ENCODE peak calls at places on chromosome 6, in seven cellular contexts. S is heart left ventricle, W is brain microvascular endothelial cell, L is Peyer's patch, K is pancreas, F is psoas muscle, X is ovary. C is an unnamed sample.

GRCh38 chr6:44053760-44054556 is 73.3 kb downstream of the MRPL14 start:
- DNase-seq in K (no peak), S (no peak), F (no peak), W (peak), X (no peak), L (no peak), C (no peak)

GRCh38 chr6:13762648-13763441 is 51.2 kb upstream of the RANBP9 start:
- DNase-seq in X (peak), W (peak), S (no peak), K (no peak), F (no peak), L (peak), C (peak)

GRCh38 chr6:15602144-15602543 is 60.7 kb downstream of the DTNBP1 start:
- DNase-seq in K (no peak), X (no peak), L (no peak), S (peak), W (no peak), F (no peak), C (no peak)

GRCh38 chr6:106141441-106142237 is 55.5 kb downstream of the PRDM1 start:
- DNase-seq in F (no peak), W (no peak), L (no peak), K (no peak), X (no peak), S (no peak), C (no peak)

GRCh38 chr6:152794696-152795095 is 44.1 kb downstream of the VIP start:
- DNase-seq in L (no peak), F (no peak), S (no peak), K (no peak), X (no peak), W (no peak), C (no peak)

GRCh38 chr6:112202639-112203341 is 51.6 kb downstream of the LAMA4 start:
- DNase-seq in S (no peak), K (no peak), X (no peak), W (peak), L (no peak), F (no peak), C (no peak)

GRCh38 chr6:168370310-168370991 is 50.9 kb upstream of the DACT2 start:
- DNase-seq in X (peak), W (no peak), K (peak), F (peak), S (peak), L (peak), C (peak)

GRCh38 chr6:139148557-139149220 is 13.8 kb downstream of the HECA start:
- DNase-seq in L (no peak), F (no peak), X (no peak), W (no peak), K (no peak), S (no peak), C (no peak)

GRCh38 chr6:119586250-119586882 is 236.8 kb upstream of the MAN1A1 start:
- DNase-seq in L (no peak), X (no peak), W (no peak), F (no peak), S (no peak), K (no peak), C (no peak)

GRCh38 chr6:158713469-158713868 is 63.6 kb downstream of the SYTL3 start:
- DNase-seq in S (no peak), F (no peak), K (no peak), W (no peak), L (peak), X (no peak), C (no peak)

GRCh38 chr6:167275001-167275400 is 16.1 kb upstream of the UNC93A start:
- DNase-seq in K (no peak), F (no peak), X (no peak), S (no peak), W (no peak), L (no peak), C (no peak)

GRCh38 chr6:106547961-106548453 is 81.3 kb downstream of the RTN4IP1 start:
- DNase-seq in W (peak), S (no peak), F (no peak), K (no peak), L (no peak), X (peak), C (peak)

GRCh38 chr6:7647504-7647903 is 57.5 kb downstream of the SNRNP48 start:
- DNase-seq in K (no peak), S (no peak), X (no peak), L (no peak), F (no peak), W (no peak), C (no peak)

GRCh38 chr6:9553002-9553401 is 861.9 kb downstream of the TFAP2A start:
- DNase-seq in X (no peak), L (no peak), F (no peak), W (no peak), S (no peak), K (no peak), C (no peak)

GRCh38 chr6:53302678-53303360 is 45.9 kb downstream of the ELOVL5 start:
- DNase-seq in K (no peak), X (no peak), L (no peak), S (no peak), W (peak), F (no peak), C (peak)

GRCh38 chr6:20706293-20707165 is 172.3 kb downstream of the CDKAL1 start:
- DNase-seq in L (no peak), W (no peak), K (no peak), X (no peak), F (no peak), S (no peak), C (peak)

GRCh38 chr6:1604347-1604990 is 5.2 kb upstream of the FOXC1 start:
- DNase-seq in K (peak), W (no peak), F (peak), L (peak), X (peak), S (peak), C (peak)

GRCh38 chr6:76984572-76984971 is 478.7 kb downstream of the HTR1B start:
- DNase-seq in S (no peak), L (no peak), X (no peak), F (no peak), W (no peak), K (no peak), C (peak)

GRCh38 chr6:161396539-161396938 is 122.7 kb upstream of the AGPAT4 start:
- DNase-seq in L (no peak), F (no peak), X (no peak), K (no peak), W (no peak), S (no peak), C (no peak)

GRCh38 chr6:109795994-109796555 is 105.0 kb downstream of the FIG4 start:
- DNase-seq in F (no peak), W (peak), X (no peak), S (no peak), L (no peak), K (no peak), C (no peak)

GRCh38 chr6:142155895-142156757 is 9.1 kb downstream of the VTA1 start:
- DNase-seq in L (no peak), K (no peak), W (no peak), X (no peak), F (no peak), S (no peak), C (peak)

GRCh38 chr6:108656834-108657233 is 96.1 kb downstream of the FOXO3 start:
- DNase-seq in K (peak), L (no peak), S (no peak), X (no peak), W (no peak), F (no peak), C (no peak)

GRCh38 chr6:106116125-106116524 is 30.0 kb downstream of the PRDM1 start:
- DNase-seq in F (peak), L (no peak), W (no peak), X (no peak), K (no peak), S (no peak), C (no peak)

GRCh38 chr6:1131285-1132079 is 180.4 kb upstream of the FOXQ1 start:
- DNase-seq in F (no peak), S (peak), L (no peak), X (no peak), W (peak), K (no peak), C (peak)

GRCh38 chr6:167142433-167142761 is 15.4 kb downstream of the GPR31 start:
- DNase-seq in X (no peak), K (no peak), L (no peak), S (no peak), W (no peak), F (no peak), C (no peak)

DNA sequence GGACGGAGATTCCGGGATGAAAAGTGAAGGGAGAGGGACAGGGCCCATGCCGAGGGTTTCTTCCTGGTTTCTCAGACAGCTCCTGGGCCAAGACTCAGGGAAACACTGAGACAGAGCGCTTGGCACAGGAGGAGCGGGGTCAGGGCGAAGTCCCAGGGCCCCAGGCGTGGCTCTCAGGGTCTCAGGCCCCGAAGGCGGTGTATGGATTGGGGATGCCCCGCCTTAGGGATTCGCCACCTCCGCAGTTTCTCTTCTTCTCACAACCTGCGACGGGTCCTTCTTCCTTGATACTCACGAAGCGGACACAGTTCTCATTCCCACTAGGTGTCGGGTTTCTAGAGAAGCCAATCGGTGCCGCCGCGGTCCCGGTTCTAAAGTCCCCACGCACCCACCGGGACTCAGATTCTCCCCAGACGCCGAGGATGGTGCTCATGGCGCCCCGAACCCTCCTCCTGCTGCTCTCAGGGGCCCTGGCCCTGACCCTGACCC is 55.0 kb upstream of the HLA-A start:
- DNase-seq in X (peak), W (no peak), L (peak), F (peak), K (peak), S (peak), C (peak)
- H3K27ac ChIP-seq in X (peak), W (no peak), L (peak), F (peak), K (peak), S (peak), C (peak)

DNA sequence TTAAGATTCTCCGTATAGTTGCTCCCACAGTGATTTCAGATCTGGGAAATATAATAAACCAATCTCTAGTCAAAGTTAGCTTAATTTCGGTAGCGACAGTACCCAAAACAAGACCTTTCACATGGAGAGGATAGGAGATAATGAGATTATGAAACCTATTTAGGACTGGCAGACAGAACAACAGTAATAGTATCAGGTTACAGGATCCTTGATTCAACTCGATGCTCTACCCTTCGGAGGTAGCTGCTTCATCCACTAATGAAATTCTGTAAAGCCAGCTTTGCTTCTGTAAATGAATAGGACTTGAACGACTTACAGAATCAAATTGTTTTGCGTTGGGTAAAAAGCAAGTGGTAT is 534 bp upstream of the AKIRIN2 start:
- DNase-seq in X (no peak), W (peak), F (no peak), L (no peak), S (no peak), K (no peak), C (peak)
- TF ChIP-seq CTCF in X (no peak), W (no peak), F (no peak), L (no peak), S (no peak), K (no peak), C (no peak)

DNA sequence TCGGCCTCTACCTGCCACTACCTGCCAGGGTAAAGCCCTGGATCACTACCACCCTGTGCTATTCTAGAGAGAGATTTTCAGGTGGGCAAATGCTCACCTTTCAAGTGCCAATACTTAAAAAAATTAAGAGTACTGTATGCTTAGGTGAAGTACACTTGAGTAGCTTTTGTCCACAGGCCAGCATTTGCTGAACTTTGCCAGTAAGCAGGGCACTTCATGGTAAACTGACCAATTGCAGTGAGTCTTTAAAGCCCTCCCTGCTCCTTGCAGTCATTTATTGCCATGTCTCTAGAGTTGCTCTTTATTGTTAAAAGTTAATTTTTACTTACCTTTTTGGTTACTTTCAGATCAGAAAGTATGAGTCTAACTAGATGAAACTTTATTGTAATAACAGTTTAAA is 58.5 kb downstream of the PLAGL1 start:
- DNase-seq in F (no peak), W (no peak), L (no peak), S (no peak), X (no peak), K (no peak), C (no peak)
- H3K27ac ChIP-seq in F (no peak), W (no peak), L (no peak), S (no peak), X (no peak), K (no peak), C (no peak)

GRCh38 chr6:136347847-136348246 is 58.2 kb upstream of the BCLAF1 start:
- DNase-seq in L (no peak), W (no peak), S (no peak), X (no peak), K (no peak), F (no peak), C (peak)
- TF ChIP-seq CTCF in L (no peak), W (no peak), S (no peak), X (no peak), K (no peak), F (no peak), C (no peak)

GRCh38 chr6:38164131-38164481 is 344.6 kb downstream of the ZFAND3 start:
- DNase-seq in K (no peak), F (no peak), X (no peak), L (no peak), S (no peak), W (no peak), C (no peak)

GRCh38 chr6:38162493-38163185 is 343.1 kb downstream of the ZFAND3 start:
- DNase-seq in L (no peak), S (no peak), X (no peak), W (no peak), K (no peak), F (no peak), C (no peak)

GRCh38 chr6:38163186-38164130 is 343.9 kb downstream of the ZFAND3 start:
- DNase-seq in W (no peak), L (no peak), X (no peak), K (no peak), S (no peak), F (no peak), C (no peak)

GRCh38 chr6:38166411-38167240 is 347.1 kb downstream of the ZFAND3 start:
- DNase-seq in K (no peak), S (no peak), F (no peak), W (no peak), X (no peak), L (no peak), C (no peak)

DNA sequence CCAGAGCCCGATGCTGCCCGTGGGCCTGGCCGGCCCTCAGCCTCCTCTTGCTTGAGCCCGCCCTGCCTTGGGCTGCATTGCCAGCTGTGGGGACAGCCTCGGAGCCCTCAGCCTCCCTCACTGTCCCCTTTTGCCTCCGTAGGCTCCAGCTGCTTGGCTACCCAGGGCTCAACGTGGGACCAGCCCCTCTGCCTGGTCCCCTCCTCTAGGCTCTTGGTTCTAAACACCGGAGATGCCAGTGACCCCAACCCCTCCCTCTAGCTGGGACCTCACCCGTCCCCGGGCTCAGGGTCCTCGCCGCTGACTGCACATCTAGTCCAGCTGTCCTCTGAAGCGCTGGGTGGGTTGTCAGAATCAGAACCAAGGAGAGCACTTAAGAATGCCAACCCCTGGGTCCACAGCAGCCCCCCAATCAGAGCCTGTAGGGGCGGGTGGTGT is 345.2 kb downstream of the ZFAND3 start:
- DNase-seq in W (no peak), L (no peak), S (no peak), F (no peak), X (no peak), K (no peak), C (no peak)
- H3K27ac ChIP-seq in W (no peak), L (no peak), S (no peak), F (no peak), X (no peak), K (no peak), C (no peak)

GRCh38 chr6:3561745-3562144 is 104.9 kb upstream of the SLC22A23 start:
- DNase-seq in W (peak), X (no peak), K (no peak), F (no peak), L (no peak), S (no peak), C (no peak)
- TF ChIP-seq CTCF in W (peak), X (no peak), K (no peak), F (no peak), L (no peak), S (no peak), C (no peak)

GRCh38 chr6:100100776-100101175 is 106.8 kb upstream of the MCHR2 start:
- DNase-seq in X (no peak), K (no peak), W (no peak), S (no peak), F (no peak), L (no peak), C (no peak)

GRCh38 chr6:100103194-100103593 is 109.2 kb upstream of the MCHR2 start:
- DNase-seq in X (no peak), K (no peak), S (no peak), W (no peak), L (no peak), F (no peak), C (no peak)

GRCh38 chr6:100103936-100104335 is 109.9 kb upstream of the MCHR2 start:
- DNase-seq in X (no peak), W (no peak), L (no peak), F (no peak), S (no peak), K (no peak), C (no peak)

GRCh38 chr6:100099189-100100074 is 105.4 kb upstream of the MCHR2 start:
- DNase-seq in S (no peak), K (no peak), X (no peak), W (no peak), L (no peak), F (no peak), C (peak)

GRCh38 chr6:100101656-100102055 is 107.6 kb upstream of the MCHR2 start:
- DNase-seq in F (no peak), X (no peak), K (no peak), L (no peak), S (no peak), W (no peak), C (no peak)
- H3K27ac ChIP-seq in F (no peak), X (no peak), K (no peak), L (no peak), S (no peak), W (no peak), C (no peak)

DNA sequence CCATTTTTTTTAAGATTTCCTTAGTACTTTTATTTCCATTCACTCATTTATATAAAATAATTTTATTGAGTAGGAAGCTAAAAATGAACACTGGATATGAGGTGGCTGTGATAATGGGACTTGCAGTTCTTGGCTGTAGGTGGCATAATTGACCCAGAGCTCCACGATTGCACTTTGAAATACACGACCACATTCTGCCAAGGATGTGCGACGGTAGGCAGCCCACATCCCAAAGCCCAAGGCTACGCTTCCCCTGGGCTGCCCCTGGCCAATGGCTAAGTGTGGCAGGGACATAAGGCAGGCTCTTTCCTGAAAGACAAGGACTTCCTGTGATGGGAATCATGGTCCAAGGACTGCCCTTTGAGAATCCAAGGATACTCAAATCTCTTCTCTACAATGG is 43.7 kb upstream of the ADTRP start:
- DNase-seq in X (no peak), L (no peak), K (no peak), W (no peak), F (no peak), S (no peak), C (no peak)
- TF ChIP-seq CTCF in X (no peak), L (no peak), K (no peak), W (no peak), F (peak), S (peak), C (no peak)